ENCODE peak calls at places on chromosomes 12 and 14, in seven cellular contexts. B, O, R, F, N, E and X are unnamed samples.

GRCh38 chr12:82682851-82683261 is 3.9 kb upstream of the TMTC2 start:
- DNase-seq in F (no peak), O (no peak), E (no peak), N (peak), B (peak), R (no peak), X (peak)

GRCh38 chr12:26704684-26705475 is 128.1 kb downstream of the ITPR2 start:
- DNase-seq in O (no peak), E (no peak), R (no peak), N (no peak), F (no peak), B (no peak), X (peak)

GRCh38 chr12:65492997-65493892 is 214.8 kb downstream of the MSRB3 start:
- DNase-seq in F (no peak), B (no peak), N (no peak), E (no peak), O (no peak), R (no peak), X (no peak)

GRCh38 chr12:26627335-26627734 is 205.7 kb downstream of the ITPR2 start:
- DNase-seq in B (no peak), E (no peak), F (no peak), N (no peak), O (no peak), R (no peak), X (peak)

GRCh38 chr14:33402604-33403003 is 463.9 kb downstream of the NPAS3 start:
- DNase-seq in O (no peak), R (no peak), E (no peak), B (no peak), N (no peak), F (no peak), X (no peak)

GRCh38 chr12:126784328-126784921 is 1482.5 kb upstream of the TMEM132C start:
- DNase-seq in E (peak), B (peak), F (no peak), O (no peak), N (peak), R (peak), X (peak)

GRCh38 chr14:95664046-95664445 is 22.2 kb upstream of the TCL1B start:
- DNase-seq in R (no peak), N (no peak), E (no peak), B (no peak), O (no peak), F (no peak), X (no peak)

GRCh38 chr12:32457251-32458025 is 58.1 kb downstream of the FGD4 start:
- DNase-seq in E (no peak), R (no peak), O (no peak), F (no peak), N (peak), B (no peak), X (peak)

GRCh38 chr14:90698379-90698869 is 117.8 kb downstream of the TTC7B start:
- DNase-seq in F (no peak), E (no peak), O (no peak), R (no peak), N (no peak), B (no peak), X (peak)

GRCh38 chr12:46470039-46470627 is 97.6 kb upstream of the SLC38A2 start:
- DNase-seq in R (no peak), N (no peak), F (no peak), O (no peak), B (no peak), E (no peak), X (peak)

GRCh38 chr12:85076688-85077430 is 40.7 kb downstream of the LRRIQ1 start:
- DNase-seq in R (no peak), E (peak), F (no peak), B (peak), N (peak), O (peak), X (peak)

GRCh38 chr12:110590806-110591326 is 7.7 kb upstream of the PPTC7 start:
- DNase-seq in F (no peak), E (no peak), N (peak), R (no peak), B (no peak), O (peak), X (peak)

GRCh38 chr14:36617824-36618223 is 35.4 kb upstream of the NKX2-8 start:
- DNase-seq in N (no peak), F (no peak), B (no peak), E (no peak), O (no peak), R (no peak), X (no peak)

GRCh38 chr12:32332446-32332845 is 66.9 kb upstream of the FGD4 start:
- DNase-seq in B (no peak), E (no peak), F (no peak), N (no peak), R (no peak), O (no peak), X (peak)

GRCh38 chr14:38391334-38391733 is 135.4 kb upstream of the CLEC14A start:
- DNase-seq in N (no peak), R (no peak), F (no peak), B (peak), O (no peak), E (no peak), X (peak)

GRCh38 chr14:91029451-91030217 is 30.8 kb downstream of the RPS6KA5 start:
- DNase-seq in N (no peak), F (no peak), R (no peak), B (no peak), O (no peak), E (no peak), X (no peak)

GRCh38 chr14:100539766-100540140 is 47.5 kb downstream of the BEGAIN start:
- DNase-seq in O (no peak), F (no peak), B (no peak), R (no peak), E (no peak), N (no peak), X (no peak)

GRCh38 chr12:120903382-120903817 is 758 bp downstream of the SPPL3 start:
- DNase-seq in N (peak), E (no peak), R (peak), B (peak), O (no peak), F (no peak), X (peak)

GRCh38 chr12:120399531-120399930 is 30.6 kb upstream of the MSI1 start:
- DNase-seq in E (no peak), O (no peak), R (no peak), N (no peak), B (peak), F (no peak), X (peak)

GRCh38 chr12:65885716-65886115 is 61.4 kb downstream of the HMGA2 start:
- DNase-seq in E (no peak), R (no peak), B (no peak), O (no peak), N (no peak), F (no peak), X (no peak)

GRCh38 chr12:128853321-128854197 is at the start of gene GLT1D1:
- DNase-seq in N (no peak), O (no peak), F (no peak), E (no peak), B (no peak), R (peak), X (no peak)

GRCh38 chr12:99009654-99010296 is 364.7 kb downstream of the APAF1 start:
- DNase-seq in B (peak), F (no peak), O (no peak), R (no peak), N (no peak), E (no peak), X (no peak)

GRCh38 chr12:34334953-34335743 is 312.9 kb downstream of the ALG10 start:
- DNase-seq in N (no peak), E (no peak), F (no peak), R (no peak), O (no peak), B (no peak), X (no peak)

GRCh38 chr12:88726806-88727722 is 146.8 kb upstream of the KITLG start:
- DNase-seq in E (no peak), O (no peak), R (no peak), F (no peak), B (no peak), N (no peak), X (no peak)

GRCh38 chr12:51218607-51219161 is 822 bp upstream of the POU6F1 start:
- DNase-seq in R (peak), F (no peak), E (no peak), O (no peak), N (no peak), B (no peak), X (no peak)

GRCh38 chr12:57616383-57617101 is 5.3 kb downstream of the ARHGEF25 start:
- DNase-seq in B (peak), R (no peak), F (no peak), N (no peak), E (no peak), O (no peak), X (peak)

GRCh38 chr12:40583743-40584142 is 108.5 kb upstream of the CNTN1 start:
- DNase-seq in N (no peak), R (no peak), O (no peak), E (no peak), B (no peak), F (no peak), X (no peak)

GRCh38 chr12:110079477-110080400 is 31.4 kb upstream of the C12orf76 start:
- DNase-seq in O (no peak), E (no peak), R (no peak), N (peak), F (no peak), B (no peak), X (peak)

GRCh38 chr14:85617799-85618198 is 87.9 kb downstream of the FLRT2 start:
- DNase-seq in E (no peak), R (no peak), F (no peak), B (no peak), O (no peak), N (no peak), X (no peak)

GRCh38 chr14:69726761-69727511 is 40.0 kb upstream of the SRSF5 start:
- DNase-seq in B (peak), F (peak), R (peak), E (no peak), N (peak), O (peak), X (peak)

GRCh38 chr14:19878029-19878642 is 3.2 kb downstream of the OR4K2 start:
- DNase-seq in E (peak), N (peak), F (no peak), B (peak), R (no peak), O (no peak), X (peak)

GRCh38 chr12:121427556-121428055 is 27.7 kb downstream of the RNF34 start:
- DNase-seq in R (no peak), N (no peak), E (no peak), O (no peak), F (no peak), B (no peak), X (no peak)

GRCh38 chr14:105943973-105944602 is 417.7 kb downstream of the TMEM121 start:
- DNase-seq in R (no peak), E (no peak), O (no peak), F (no peak), B (no peak), N (no peak), X (no peak)

GRCh38 chr14:105941226-105942166 is 415.1 kb downstream of the TMEM121 start:
- DNase-seq in B (no peak), F (peak), E (no peak), O (no peak), R (no peak), N (no peak), X (no peak)

GRCh38 chr14:105947599-105947998 is 421.2 kb downstream of the TMEM121 start:
- DNase-seq in N (no peak), B (no peak), R (no peak), E (no peak), O (no peak), F (no peak), X (no peak)

GRCh38 chr14:105945891-105946290 is 419.5 kb downstream of the TMEM121 start:
- DNase-seq in N (no peak), F (no peak), R (no peak), E (no peak), B (peak), O (no peak), X (no peak)

GRCh38 chr14:105944632-105945610 is 418.5 kb downstream of the TMEM121 start:
- DNase-seq in E (peak), O (no peak), F (no peak), R (no peak), N (no peak), B (peak), X (no peak)
- TF ChIP-seq CTCF in E (peak), O (no peak), F (no peak), R (no peak), N (no peak), B (peak), X (no peak)

GRCh38 chr12:6057693-6058092 is 66.8 kb downstream of the VWF start:
- DNase-seq in R (peak), B (no peak), N (no peak), O (no peak), F (no peak), E (no peak), X (no peak)
- TF ChIP-seq CTCF in R (peak), B (no peak), N (no peak), O (no peak), F (no peak), E (no peak), X (no peak)

GRCh38 chr14:20935303-20935984 is 19.8 kb upstream of the RNASE2 start:
- DNase-seq in B (no peak), E (no peak), N (no peak), O (no peak), R (no peak), F (no peak), X (no peak)

GRCh38 chr14:20934148-20934762 is 21.0 kb upstream of the RNASE2 start:
- DNase-seq in E (peak), B (peak), R (peak), N (peak), O (no peak), F (no peak), X (peak)
- TF ChIP-seq CTCF in E (peak), B (peak), R (peak), N (peak), O (peak), F (peak), X (peak)

GRCh38 chr14:103104389-103104653 is 9.8 kb downstream of the EXOC3L4 start:
- DNase-seq in R (no peak), B (no peak), F (no peak), E (no peak), N (no peak), O (no peak), X (no peak)

GRCh38 chr14:103104654-103105511 is 10.4 kb downstream of the EXOC3L4 start:
- DNase-seq in R (peak), O (no peak), B (peak), N (peak), F (no peak), E (no peak), X (peak)

GRCh38 chr14:103102689-103103260 is 8.2 kb downstream of the EXOC3L4 start:
- DNase-seq in O (no peak), B (no peak), N (no peak), R (no peak), E (no peak), F (no peak), X (no peak)

GRCh38 chr14:103101964-103102688 is 7.6 kb downstream of the EXOC3L4 start:
- DNase-seq in E (no peak), B (no peak), F (no peak), O (no peak), R (no peak), N (no peak), X (no peak)

GRCh38 chr14:103103461-103104388 is 9.2 kb downstream of the EXOC3L4 start:
- DNase-seq in R (no peak), B (peak), N (no peak), F (no peak), E (no peak), O (no peak), X (peak)
- TF ChIP-seq CTCF in R (no peak), B (peak), N (no peak), F (no peak), E (no peak), O (peak), X (peak)

GRCh38 chr14:62691613-62692489 is 353.4 kb downstream of the KCNH5 start:
- DNase-seq in R (no peak), F (no peak), N (no peak), O (peak), B (peak), E (no peak), X (peak)

GRCh38 chr14:62694075-62694474 is 351.2 kb downstream of the KCNH5 start:
- DNase-seq in E (no peak), B (peak), N (no peak), O (no peak), F (no peak), R (no peak), X (peak)

GRCh38 chr14:62696261-62696968 is 348.8 kb downstream of the KCNH5 start:
- DNase-seq in R (no peak), F (no peak), E (no peak), O (no peak), B (no peak), N (no peak), X (no peak)

GRCh38 chr14:62689741-62690140 is 355.5 kb downstream of the KCNH5 start:
- DNase-seq in R (no peak), B (no peak), N (no peak), E (no peak), F (no peak), O (no peak), X (no peak)

DNA sequence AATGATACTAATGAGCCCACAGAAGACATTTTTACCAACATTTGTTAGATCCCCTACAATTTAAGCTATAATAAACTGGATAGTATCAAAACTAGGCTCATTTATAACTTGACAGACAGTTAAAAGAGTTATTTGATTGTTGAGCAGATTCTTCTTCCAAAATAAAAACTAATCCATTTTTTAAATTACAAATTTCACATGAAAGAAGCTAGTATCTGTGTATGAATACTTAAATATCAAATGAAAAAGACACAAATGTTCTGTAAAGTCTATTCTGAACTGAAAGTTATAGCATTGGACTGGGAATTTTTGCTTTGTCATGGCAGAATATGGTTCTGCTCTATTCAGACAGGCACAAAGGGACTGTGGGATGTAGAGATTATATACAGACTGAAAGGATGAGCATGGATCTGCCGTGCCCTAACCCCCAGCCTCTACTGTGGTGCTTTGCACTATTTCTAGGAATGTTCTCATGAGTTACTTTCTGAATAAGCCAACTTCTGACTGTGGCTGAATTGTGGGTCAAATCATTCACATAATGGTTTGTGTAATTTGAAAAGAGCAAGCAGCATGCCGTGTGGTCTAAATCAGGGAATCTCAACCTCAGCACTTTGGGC is 352.7 kb downstream of the KCNH5 start:
- DNase-seq in R (no peak), F (no peak), E (no peak), B (no peak), N (no peak), O (no peak), X (peak)
- TF ChIP-seq CTCF in R (no peak), F (no peak), E (no peak), B (no peak), N (no peak), O (no peak), X (no peak)